ENCODE peak calls at places on chromosomes 6 and 20, in six cellular contexts. One of them, this sample, is unnamed.

GRCh38 chr6:6796818-6797217 is 208.3 kb downstream of the LY86 start:
- DNase-seq in NCI-H774: no peak
- DNase-seq in stimulated activated CD8-positive, alpha-beta memory T cell treated with anti-CD3 and anti-CD28 coated beads, Interleukin-2, amount 100 ng/mL, for 1 hour: no peak
- DNase-seq in B cell: no peak
- DNase-seq in progenitor cell of endocrine pancreas: no peak
- DNase-seq in RPMI7951: no peak
- DNase-seq in this sample: no peak

GRCh38 chr20:63754008-63754407 is 14.4 kb downstream of the SLC2A4RG start:
- DNase-seq in NCI-H774: no peak
- DNase-seq in stimulated activated CD8-positive, alpha-beta memory T cell treated with anti-CD3 and anti-CD28 coated beads, Interleukin-2, amount 100 ng/mL, for 1 hour: no peak
- DNase-seq in B cell: no peak
- DNase-seq in progenitor cell of endocrine pancreas: no peak
- DNase-seq in RPMI7951: no peak
- DNase-seq in this sample: no peak

GRCh38 chr6:4316867-4317400 is 181.6 kb upstream of the ECI2 start:
- DNase-seq in NCI-H774: peak; percentile 52
- DNase-seq in stimulated activated CD8-positive, alpha-beta memory T cell treated with anti-CD3 and anti-CD28 coated beads, Interleukin-2, amount 100 ng/mL, for 1 hour: no peak
- DNase-seq in B cell: no peak
- DNase-seq in progenitor cell of endocrine pancreas: no peak
- DNase-seq in RPMI7951: peak; percentile 95
- DNase-seq in this sample: no peak

GRCh38 chr6:30689022-30689865 is 1.5 kb downstream of the NRM start:
- DNase-seq in NCI-H774: no peak
- DNase-seq in stimulated activated CD8-positive, alpha-beta memory T cell treated with anti-CD3 and anti-CD28 coated beads, Interleukin-2, amount 100 ng/mL, for 1 hour: no peak
- DNase-seq in B cell: no peak
- DNase-seq in progenitor cell of endocrine pancreas: no peak
- DNase-seq in RPMI7951: no peak
- DNase-seq in this sample: no peak

GRCh38 chr20:50304883-50305635 is 114.4 kb downstream of the CEBPB start:
- DNase-seq in NCI-H774: no peak
- DNase-seq in stimulated activated CD8-positive, alpha-beta memory T cell treated with anti-CD3 and anti-CD28 coated beads, Interleukin-2, amount 100 ng/mL, for 1 hour: no peak
- DNase-seq in B cell: no peak
- DNase-seq in progenitor cell of endocrine pancreas: no peak
- DNase-seq in RPMI7951: peak; percentile 99
- DNase-seq in this sample: no peak

GRCh38 chr20:55800501-55800900 is 204.8 kb downstream of the CBLN4 start:
- DNase-seq in NCI-H774: no peak
- DNase-seq in stimulated activated CD8-positive, alpha-beta memory T cell treated with anti-CD3 and anti-CD28 coated beads, Interleukin-2, amount 100 ng/mL, for 1 hour: no peak
- DNase-seq in B cell: no peak
- DNase-seq in progenitor cell of endocrine pancreas: no peak
- DNase-seq in RPMI7951: no peak
- DNase-seq in this sample: no peak

GRCh38 chr6:72580281-72580940 is 41.5 kb upstream of the KCNQ5 start:
- DNase-seq in NCI-H774: peak; percentile 4
- DNase-seq in stimulated activated CD8-positive, alpha-beta memory T cell treated with anti-CD3 and anti-CD28 coated beads, Interleukin-2, amount 100 ng/mL, for 1 hour: no peak
- DNase-seq in B cell: no peak
- DNase-seq in progenitor cell of endocrine pancreas: no peak
- DNase-seq in RPMI7951: peak; percentile 34
- DNase-seq in this sample: no peak

GRCh38 chr6:148358196-148358785 is 15.7 kb downstream of the SASH1 start:
- DNase-seq in NCI-H774: no peak
- DNase-seq in stimulated activated CD8-positive, alpha-beta memory T cell treated with anti-CD3 and anti-CD28 coated beads, Interleukin-2, amount 100 ng/mL, for 1 hour: no peak
- DNase-seq in B cell: no peak
- DNase-seq in progenitor cell of endocrine pancreas: no peak
- DNase-seq in RPMI7951: no peak
- DNase-seq in this sample: no peak

GRCh38 chr6:169292340-169293124 is 38.9 kb upstream of the THBS2 start:
- DNase-seq in NCI-H774: no peak
- DNase-seq in stimulated activated CD8-positive, alpha-beta memory T cell treated with anti-CD3 and anti-CD28 coated beads, Interleukin-2, amount 100 ng/mL, for 1 hour: no peak
- DNase-seq in B cell: no peak
- DNase-seq in progenitor cell of endocrine pancreas: no peak
- DNase-seq in RPMI7951: peak; percentile 93
- DNase-seq in this sample: no peak

GRCh38 chr6:146111864-146112263 is 83.0 kb downstream of the GRM1 start:
- DNase-seq in NCI-H774: no peak
- DNase-seq in stimulated activated CD8-positive, alpha-beta memory T cell treated with anti-CD3 and anti-CD28 coated beads, Interleukin-2, amount 100 ng/mL, for 1 hour: no peak
- DNase-seq in B cell: no peak
- DNase-seq in progenitor cell of endocrine pancreas: no peak
- DNase-seq in RPMI7951: no peak
- DNase-seq in this sample: no peak

GRCh38 chr6:23696946-23697345 is 429.1 kb upstream of the NRSN1 start:
- DNase-seq in NCI-H774: no peak
- DNase-seq in stimulated activated CD8-positive, alpha-beta memory T cell treated with anti-CD3 and anti-CD28 coated beads, Interleukin-2, amount 100 ng/mL, for 1 hour: no peak
- DNase-seq in B cell: no peak
- DNase-seq in progenitor cell of endocrine pancreas: no peak
- DNase-seq in RPMI7951: no peak
- DNase-seq in this sample: no peak

GRCh38 chr6:87094576-87094975 is 330 bp downstream of the CGA start:
- DNase-seq in NCI-H774: no peak
- DNase-seq in stimulated activated CD8-positive, alpha-beta memory T cell treated with anti-CD3 and anti-CD28 coated beads, Interleukin-2, amount 100 ng/mL, for 1 hour: no peak
- DNase-seq in B cell: no peak
- DNase-seq in progenitor cell of endocrine pancreas: no peak
- DNase-seq in RPMI7951: no peak
- DNase-seq in this sample: no peak

GRCh38 chr20:10715035-10715434 is 41.2 kb upstream of the JAG1 start:
- DNase-seq in NCI-H774: no peak
- DNase-seq in stimulated activated CD8-positive, alpha-beta memory T cell treated with anti-CD3 and anti-CD28 coated beads, Interleukin-2, amount 100 ng/mL, for 1 hour: no peak
- DNase-seq in B cell: no peak
- DNase-seq in progenitor cell of endocrine pancreas: no peak
- DNase-seq in RPMI7951: peak; percentile 54
- DNase-seq in this sample: no peak

GRCh38 chr20:57399587-57400261 is 8.5 kb downstream of the RBM38 start:
- DNase-seq in NCI-H774: no peak
- DNase-seq in stimulated activated CD8-positive, alpha-beta memory T cell treated with anti-CD3 and anti-CD28 coated beads, Interleukin-2, amount 100 ng/mL, for 1 hour: no peak
- DNase-seq in B cell: peak; percentile 56
- DNase-seq in progenitor cell of endocrine pancreas: no peak
- DNase-seq in RPMI7951: peak; percentile 30
- DNase-seq in this sample: no peak

GRCh38 chr6:149965191-149966020 is 1.7 kb downstream of the ULBP1 start:
- DNase-seq in NCI-H774: no peak
- DNase-seq in stimulated activated CD8-positive, alpha-beta memory T cell treated with anti-CD3 and anti-CD28 coated beads, Interleukin-2, amount 100 ng/mL, for 1 hour: no peak
- DNase-seq in B cell: no peak
- DNase-seq in progenitor cell of endocrine pancreas: no peak
- DNase-seq in RPMI7951: peak; percentile 12
- DNase-seq in this sample: no peak

GRCh38 chr20:61411743-61412142 is 159.7 kb downstream of the CDH4 start:
- DNase-seq in NCI-H774: no peak
- DNase-seq in stimulated activated CD8-positive, alpha-beta memory T cell treated with anti-CD3 and anti-CD28 coated beads, Interleukin-2, amount 100 ng/mL, for 1 hour: no peak
- DNase-seq in B cell: no peak
- DNase-seq in progenitor cell of endocrine pancreas: no peak
- DNase-seq in RPMI7951: no peak
- DNase-seq in this sample: no peak

GRCh38 chr6:89144358-89145041 is 1.4 kb upstream of the PM20D2 start:
- DNase-seq in NCI-H774: peak; percentile 31
- DNase-seq in stimulated activated CD8-positive, alpha-beta memory T cell treated with anti-CD3 and anti-CD28 coated beads, Interleukin-2, amount 100 ng/mL, for 1 hour: no peak
- DNase-seq in B cell: no peak
- DNase-seq in progenitor cell of endocrine pancreas: no peak
- DNase-seq in RPMI7951: no peak
- DNase-seq in this sample: no peak

GRCh38 chr20:37725165-37725564 is 31.3 kb downstream of the CTNNBL1 start:
- DNase-seq in NCI-H774: no peak
- DNase-seq in stimulated activated CD8-positive, alpha-beta memory T cell treated with anti-CD3 and anti-CD28 coated beads, Interleukin-2, amount 100 ng/mL, for 1 hour: no peak
- DNase-seq in B cell: no peak
- DNase-seq in progenitor cell of endocrine pancreas: no peak
- DNase-seq in RPMI7951: no peak
- DNase-seq in this sample: no peak

GRCh38 chr20:49345538-49345937 is 67.7 kb upstream of the ZNFX1 start:
- DNase-seq in NCI-H774: no peak
- DNase-seq in stimulated activated CD8-positive, alpha-beta memory T cell treated with anti-CD3 and anti-CD28 coated beads, Interleukin-2, amount 100 ng/mL, for 1 hour: no peak
- DNase-seq in B cell: no peak
- DNase-seq in progenitor cell of endocrine pancreas: no peak
- DNase-seq in RPMI7951: peak; percentile 93
- DNase-seq in this sample: no peak

GRCh38 chr6:148306287-148306686 is 36.4 kb upstream of the SASH1 start:
- DNase-seq in NCI-H774: no peak
- DNase-seq in stimulated activated CD8-positive, alpha-beta memory T cell treated with anti-CD3 and anti-CD28 coated beads, Interleukin-2, amount 100 ng/mL, for 1 hour: no peak
- DNase-seq in B cell: no peak
- DNase-seq in progenitor cell of endocrine pancreas: no peak
- DNase-seq in RPMI7951: no peak
- DNase-seq in this sample: no peak

GRCh38 chr6:105771313-105771970 is 314.7 kb upstream of the PRDM1 start:
- DNase-seq in NCI-H774: no peak
- DNase-seq in stimulated activated CD8-positive, alpha-beta memory T cell treated with anti-CD3 and anti-CD28 coated beads, Interleukin-2, amount 100 ng/mL, for 1 hour: no peak
- DNase-seq in B cell: no peak
- DNase-seq in progenitor cell of endocrine pancreas: no peak
- DNase-seq in RPMI7951: no peak
- DNase-seq in this sample: no peak

GRCh38 chr20:889110-889509 is 27.0 kb downstream of the ANGPT4 start:
- DNase-seq in NCI-H774: no peak
- DNase-seq in stimulated activated CD8-positive, alpha-beta memory T cell treated with anti-CD3 and anti-CD28 coated beads, Interleukin-2, amount 100 ng/mL, for 1 hour: no peak
- DNase-seq in B cell: no peak
- DNase-seq in progenitor cell of endocrine pancreas: no peak
- DNase-seq in RPMI7951: no peak
- DNase-seq in this sample: no peak

GRCh38 chr6:110595112-110595511 is 118.7 kb upstream of the SLC22A16 start:
- DNase-seq in NCI-H774: no peak
- DNase-seq in stimulated activated CD8-positive, alpha-beta memory T cell treated with anti-CD3 and anti-CD28 coated beads, Interleukin-2, amount 100 ng/mL, for 1 hour: no peak
- DNase-seq in B cell: no peak
- DNase-seq in progenitor cell of endocrine pancreas: no peak
- DNase-seq in RPMI7951: no peak
- DNase-seq in this sample: no peak

GRCh38 chr6:118812972-118813371 is 81.0 kb upstream of the ASF1A start:
- DNase-seq in NCI-H774: no peak
- DNase-seq in stimulated activated CD8-positive, alpha-beta memory T cell treated with anti-CD3 and anti-CD28 coated beads, Interleukin-2, amount 100 ng/mL, for 1 hour: no peak
- DNase-seq in B cell: no peak
- DNase-seq in progenitor cell of endocrine pancreas: no peak
- DNase-seq in RPMI7951: peak; percentile 40
- DNase-seq in this sample: no peak

GRCh38 chr6:38846844-38847243 is 131.7 kb downstream of the DNAH8 start:
- DNase-seq in NCI-H774: no peak
- DNase-seq in stimulated activated CD8-positive, alpha-beta memory T cell treated with anti-CD3 and anti-CD28 coated beads, Interleukin-2, amount 100 ng/mL, for 1 hour: no peak
- DNase-seq in B cell: no peak
- DNase-seq in progenitor cell of endocrine pancreas: no peak
- DNase-seq in RPMI7951: peak; percentile 55
- DNase-seq in this sample: no peak

GRCh38 chr6:127920804-127921203 is 19.9 kb upstream of the THEMIS start:
- DNase-seq in NCI-H774: no peak
- DNase-seq in stimulated activated CD8-positive, alpha-beta memory T cell treated with anti-CD3 and anti-CD28 coated beads, Interleukin-2, amount 100 ng/mL, for 1 hour: no peak
- DNase-seq in B cell: no peak
- DNase-seq in progenitor cell of endocrine pancreas: no peak
- DNase-seq in RPMI7951: no peak
- DNase-seq in this sample: no peak

GRCh38 chr6:163262080-163262479 is 152.4 kb upstream of the QKI start:
- DNase-seq in NCI-H774: no peak
- DNase-seq in stimulated activated CD8-positive, alpha-beta memory T cell treated with anti-CD3 and anti-CD28 coated beads, Interleukin-2, amount 100 ng/mL, for 1 hour: no peak
- DNase-seq in B cell: no peak
- DNase-seq in progenitor cell of endocrine pancreas: no peak
- DNase-seq in RPMI7951: no peak
- DNase-seq in this sample: no peak

GRCh38 chr6:158941246-158941645 is 58.8 kb downstream of the RSPH3 start:
- DNase-seq in NCI-H774: no peak
- DNase-seq in stimulated activated CD8-positive, alpha-beta memory T cell treated with anti-CD3 and anti-CD28 coated beads, Interleukin-2, amount 100 ng/mL, for 1 hour: no peak
- DNase-seq in B cell: no peak
- DNase-seq in progenitor cell of endocrine pancreas: no peak
- DNase-seq in RPMI7951: no peak
- DNase-seq in this sample: no peak

GRCh38 chr6:164216368-164216767 is 801.9 kb downstream of the QKI start:
- DNase-seq in NCI-H774: no peak
- DNase-seq in stimulated activated CD8-positive, alpha-beta memory T cell treated with anti-CD3 and anti-CD28 coated beads, Interleukin-2, amount 100 ng/mL, for 1 hour: no peak
- DNase-seq in B cell: no peak
- DNase-seq in progenitor cell of endocrine pancreas: no peak
- DNase-seq in RPMI7951: no peak
- DNase-seq in this sample: no peak

GRCh38 chr6:77292564-77293546 is 170.4 kb downstream of the HTR1B start:
- DNase-seq in NCI-H774: no peak
- DNase-seq in stimulated activated CD8-positive, alpha-beta memory T cell treated with anti-CD3 and anti-CD28 coated beads, Interleukin-2, amount 100 ng/mL, for 1 hour: no peak
- DNase-seq in B cell: no peak
- DNase-seq in progenitor cell of endocrine pancreas: no peak
- DNase-seq in RPMI7951: peak; percentile 86
- DNase-seq in this sample: no peak

GRCh38 chr6:166167801-166168615 is at the start of gene TBXT:
- DNase-seq in NCI-H774: peak; percentile 67
- DNase-seq in stimulated activated CD8-positive, alpha-beta memory T cell treated with anti-CD3 and anti-CD28 coated beads, Interleukin-2, amount 100 ng/mL, for 1 hour: no peak
- DNase-seq in B cell: no peak
- DNase-seq in progenitor cell of endocrine pancreas: peak; percentile 19
- DNase-seq in RPMI7951: no peak
- DNase-seq in this sample: no peak

GRCh38 chr6:147285087-147285855 is 81.1 kb downstream of the STXBP5 start:
- DNase-seq in NCI-H774: peak; percentile 17
- DNase-seq in stimulated activated CD8-positive, alpha-beta memory T cell treated with anti-CD3 and anti-CD28 coated beads, Interleukin-2, amount 100 ng/mL, for 1 hour: no peak
- DNase-seq in B cell: no peak
- DNase-seq in progenitor cell of endocrine pancreas: no peak
- DNase-seq in RPMI7951: peak; percentile 53
- DNase-seq in this sample: no peak

GRCh38 chr20:50136822-50137599 is 16.5 kb downstream of the PEDS1 start:
- DNase-seq in NCI-H774: no peak
- DNase-seq in stimulated activated CD8-positive, alpha-beta memory T cell treated with anti-CD3 and anti-CD28 coated beads, Interleukin-2, amount 100 ng/mL, for 1 hour: no peak
- DNase-seq in B cell: no peak
- DNase-seq in progenitor cell of endocrine pancreas: no peak
- DNase-seq in RPMI7951: peak; percentile 77
- DNase-seq in this sample: no peak

GRCh38 chr6:35668096-35668495 is 20.6 kb downstream of the FKBP5 start:
- DNase-seq in NCI-H774: no peak
- DNase-seq in stimulated activated CD8-positive, alpha-beta memory T cell treated with anti-CD3 and anti-CD28 coated beads, Interleukin-2, amount 100 ng/mL, for 1 hour: no peak
- DNase-seq in B cell: no peak
- DNase-seq in progenitor cell of endocrine pancreas: no peak
- DNase-seq in RPMI7951: no peak
- DNase-seq in this sample: no peak

GRCh38 chr6:135088818-135089809 is 34.5 kb upstream of the HBS1L start:
- DNase-seq in NCI-H774: no peak
- DNase-seq in stimulated activated CD8-positive, alpha-beta memory T cell treated with anti-CD3 and anti-CD28 coated beads, Interleukin-2, amount 100 ng/mL, for 1 hour: no peak
- DNase-seq in B cell: no peak
- DNase-seq in progenitor cell of endocrine pancreas: no peak
- DNase-seq in RPMI7951: peak; percentile 61
- DNase-seq in this sample: no peak

This sample was measured in osteocyte.